ENCODE peak calls at places on chromosome 9, in five cellular contexts. F is caudate nucleus; B is brain microvascular endothelial cell; S is stimulated activated CD4-positive, alpha-beta T cell treated with anti-CD3 and anti-CD28 coated beads, Interleukin-1b, Interleukin-23, amount 100 ng/mL, for 1 hour; V is HCEC 1CT. Y is an unnamed sample.

GRCh38 chr9:94623253-94623652 is 16.1 kb downstream of the FBP1 start:
- DNase-seq in F (no peak), S (no peak), B (no peak), V (peak; percentile 36), Y (no peak)

GRCh38 chr9:121708768-121709488 is 57.5 kb downstream of the DAB2IP start:
- DNase-seq in F (no peak), V (no peak), B (no peak), S (no peak), Y (no peak)

GRCh38 chr9:69089491-69089890 is 53.9 kb downstream of the FXN start:
- DNase-seq in F (no peak), V (no peak), B (no peak), S (no peak), Y (no peak)

GRCh38 chr9:16559418-16560188 is 310.9 kb downstream of the BNC2 start:
- DNase-seq in F (no peak), B (no peak), V (no peak), S (no peak), Y (no peak)

GRCh38 chr9:83569326-83569725 is 31.1 kb upstream of the FRMD3 start:
- DNase-seq in F (no peak), B (no peak), V (no peak), S (no peak), Y (no peak)

GRCh38 chr9:33273972-33274328 is 9.1 kb downstream of the CHMP5 start:
- DNase-seq in V (peak; percentile 31), S (no peak), F (no peak), B (no peak), Y (no peak)

GRCh38 chr9:130743644-130744043 is 50.1 kb downstream of the EXOSC2 start:
- DNase-seq in S (no peak), F (no peak), B (no peak), V (no peak), Y (no peak)

GRCh38 chr9:121331549-121331948 is 38.5 kb downstream of the STOM start:
- DNase-seq in F (no peak), V (no peak), S (no peak), B (no peak), Y (no peak)